ENCODE peak calls at places on chromosome 11, in eight cellular contexts. One of them, this sample, is unnamed.

GRCh38 chr11:134317103-134317502 is 14.7 kb upstream of the GLB1L2 start:
- DNase-seq in NB4: no peak
- DNase-seq in H1: no peak
- DNase-seq in SK-N-SH: no peak
- DNase-seq in A549: no peak
- DNase-seq in WTC11: no peak
- DNase-seq in endothelial cell of umbilical vein: no peak
- DNase-seq in HepG2: no peak
- DNase-seq in this sample: no peak

GRCh38 chr11:105611837-105612480 is 2.1 kb downstream of the GRIA4 start:
- DNase-seq in NB4: no peak
- DNase-seq in H1: no peak
- DNase-seq in SK-N-SH: peak; percentile 19
- DNase-seq in A549: no peak
- DNase-seq in WTC11: no peak
- DNase-seq in endothelial cell of umbilical vein: no peak
- DNase-seq in HepG2: no peak
- DNase-seq in this sample: no peak

GRCh38 chr11:131537196-131537595 is 166.8 kb downstream of the NTM start:
- DNase-seq in NB4: no peak
- DNase-seq in H1: no peak
- DNase-seq in SK-N-SH: no peak
- DNase-seq in A549: no peak
- DNase-seq in WTC11: no peak
- DNase-seq in endothelial cell of umbilical vein: no peak
- DNase-seq in HepG2: no peak
- DNase-seq in this sample: no peak

GRCh38 chr11:117597083-117597482 is 199.9 kb downstream of the DSCAML1 start:
- DNase-seq in NB4: peak; percentile 64
- DNase-seq in H1: peak; percentile 85
- DNase-seq in SK-N-SH: no peak
- DNase-seq in A549: peak; percentile 38
- DNase-seq in WTC11: peak; percentile 84
- DNase-seq in endothelial cell of umbilical vein: peak; percentile 38
- DNase-seq in HepG2: peak; percentile 21
- DNase-seq in this sample: peak; percentile 12

GRCh38 chr11:4748435-4748834 is 21.3 kb downstream of the OR51F1 start:
- DNase-seq in NB4: no peak
- DNase-seq in H1: no peak
- DNase-seq in SK-N-SH: no peak
- DNase-seq in A549: no peak
- DNase-seq in WTC11: no peak
- DNase-seq in endothelial cell of umbilical vein: no peak
- DNase-seq in HepG2: no peak
- DNase-seq in this sample: no peak

GRCh38 chr11:69510471-69511357 is 29.3 kb downstream of the LINC01488 start:
- DNase-seq in NB4: peak; percentile 36
- DNase-seq in H1: no peak
- DNase-seq in SK-N-SH: no peak
- DNase-seq in A549: no peak
- DNase-seq in WTC11: no peak
- DNase-seq in endothelial cell of umbilical vein: no peak
- DNase-seq in HepG2: no peak
- DNase-seq in this sample: no peak

GRCh38 chr11:12681462-12681861 is 7.2 kb downstream of the TEAD1 start:
- DNase-seq in NB4: no peak
- DNase-seq in H1: no peak
- DNase-seq in SK-N-SH: no peak
- DNase-seq in A549: no peak
- DNase-seq in WTC11: no peak
- DNase-seq in endothelial cell of umbilical vein: no peak
- DNase-seq in HepG2: no peak
- DNase-seq in this sample: no peak

GRCh38 chr11:14380947-14381555 is 22.1 kb upstream of the RRAS2 start:
- DNase-seq in NB4: no peak
- DNase-seq in H1: peak; percentile 81
- DNase-seq in SK-N-SH: peak; percentile 92
- DNase-seq in A549: peak; percentile 58
- DNase-seq in WTC11: peak; percentile 69
- DNase-seq in endothelial cell of umbilical vein: peak; percentile 73
- DNase-seq in HepG2: peak; percentile 22
- DNase-seq in this sample: no peak

GRCh38 chr11:75524576-75525432 is 937 bp downstream of the GDPD5 start:
- DNase-seq in NB4: peak; percentile 47
- DNase-seq in H1: peak; percentile 72
- DNase-seq in SK-N-SH: peak; percentile 66
- DNase-seq in A549: no peak
- DNase-seq in WTC11: peak; percentile 59
- DNase-seq in endothelial cell of umbilical vein: peak; percentile 23
- DNase-seq in HepG2: no peak
- DNase-seq in this sample: no peak

GRCh38 chr11:87036756-87037449 is 831 bp upstream of the TMEM135 start:
- DNase-seq in NB4: peak; percentile 24
- DNase-seq in H1: no peak
- DNase-seq in SK-N-SH: no peak
- DNase-seq in A549: peak; percentile 32
- DNase-seq in WTC11: peak; percentile 13
- DNase-seq in endothelial cell of umbilical vein: no peak
- DNase-seq in HepG2: peak; percentile 76
- DNase-seq in this sample: no peak

GRCh38 chr11:106959386-106959785 is 58.9 kb downstream of the GUCY1A2 start:
- DNase-seq in NB4: no peak
- DNase-seq in H1: no peak
- DNase-seq in SK-N-SH: no peak
- DNase-seq in A549: no peak
- DNase-seq in WTC11: no peak
- DNase-seq in endothelial cell of umbilical vein: no peak
- DNase-seq in HepG2: no peak
- DNase-seq in this sample: no peak

GRCh38 chr11:10032991-10033390 is 261.0 kb downstream of the SBF2 start:
- DNase-seq in NB4: no peak
- DNase-seq in H1: no peak
- DNase-seq in SK-N-SH: no peak
- DNase-seq in A549: no peak
- DNase-seq in WTC11: no peak
- DNase-seq in endothelial cell of umbilical vein: no peak
- DNase-seq in HepG2: no peak
- DNase-seq in this sample: no peak

GRCh38 chr11:121894581-121894980 is 221.4 kb downstream of the BLID start:
- DNase-seq in NB4: no peak
- DNase-seq in H1: no peak
- DNase-seq in SK-N-SH: no peak
- DNase-seq in A549: no peak
- DNase-seq in WTC11: no peak
- DNase-seq in endothelial cell of umbilical vein: no peak
- DNase-seq in HepG2: no peak
- DNase-seq in this sample: no peak

DNA sequence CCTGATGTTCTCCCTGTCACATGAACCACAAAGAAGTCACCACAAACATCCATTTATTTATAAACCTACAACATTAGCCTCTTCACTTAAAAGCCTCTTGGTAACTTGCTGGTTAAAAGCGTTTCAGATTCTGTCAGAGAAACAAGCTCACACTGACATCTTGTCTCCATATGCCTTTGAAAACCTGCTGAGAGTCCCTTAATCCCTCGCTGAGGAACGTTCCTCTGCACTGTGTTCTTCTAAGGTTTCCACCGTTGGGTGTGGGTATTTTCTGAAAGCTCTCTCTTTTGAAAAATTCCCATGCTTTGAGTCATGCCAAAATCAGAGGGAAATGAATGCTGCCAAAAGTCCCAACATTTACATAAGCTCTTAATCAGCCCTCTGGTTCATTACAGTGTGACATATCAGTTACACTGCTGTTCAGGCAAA is 149.8 kb downstream of the CCDC34 start:
- DNase-seq in NB4: no peak
- DNase-seq in H1: peak; percentile 24
- DNase-seq in SK-N-SH: no peak
- DNase-seq in A549: no peak
- DNase-seq in WTC11: no peak
- DNase-seq in endothelial cell of umbilical vein: peak; percentile 48
- DNase-seq in HepG2: no peak
- DNase-seq in this sample: no peak
- TF ChIP-seq MAX in NB4: no peak
- TF ChIP-seq MAX in H1: no peak
- TF ChIP-seq MAX in SK-N-SH: peak; percentile 70
- TF ChIP-seq MAX in A549: no peak
- TF ChIP-seq MAX in WTC11: no peak
- TF ChIP-seq MAX in endothelial cell of umbilical vein: no peak
- TF ChIP-seq MAX in HepG2: no peak
- TF ChIP-seq MAX in this sample: no peak

GRCh38 chr11:1224491-1225385 is 1.9 kb downstream of the MUC5B start:
- DNase-seq in NB4: no peak
- DNase-seq in H1: peak; percentile 54
- DNase-seq in SK-N-SH: peak; percentile 28
- DNase-seq in A549: peak; percentile 53
- DNase-seq in WTC11: peak; percentile 58
- DNase-seq in endothelial cell of umbilical vein: no peak
- DNase-seq in HepG2: no peak
- DNase-seq in this sample: no peak

GRCh38 chr11:1224109-1224485 is 1.2 kb downstream of the MUC5B start:
- DNase-seq in NB4: no peak
- DNase-seq in H1: no peak
- DNase-seq in SK-N-SH: peak; percentile 41
- DNase-seq in A549: peak; percentile 27
- DNase-seq in WTC11: no peak
- DNase-seq in endothelial cell of umbilical vein: no peak
- DNase-seq in HepG2: no peak
- DNase-seq in this sample: no peak

GRCh38 chr11:1222491-1223345 is at the start of gene MUC5B:
- DNase-seq in NB4: no peak
- DNase-seq in H1: peak; percentile 43
- DNase-seq in SK-N-SH: peak; percentile 47
- DNase-seq in A549: peak; percentile 83
- DNase-seq in WTC11: peak; percentile 8
- DNase-seq in endothelial cell of umbilical vein: no peak
- DNase-seq in HepG2: no peak
- DNase-seq in this sample: no peak

GRCh38 chr11:1221848-1222311 is 986 bp upstream of the MUC5B start:
- DNase-seq in NB4: no peak
- DNase-seq in H1: peak; percentile 39
- DNase-seq in SK-N-SH: peak; percentile 27
- DNase-seq in A549: no peak
- DNase-seq in WTC11: peak; percentile 9
- DNase-seq in endothelial cell of umbilical vein: no peak
- DNase-seq in HepG2: no peak
- DNase-seq in this sample: no peak

DNA sequence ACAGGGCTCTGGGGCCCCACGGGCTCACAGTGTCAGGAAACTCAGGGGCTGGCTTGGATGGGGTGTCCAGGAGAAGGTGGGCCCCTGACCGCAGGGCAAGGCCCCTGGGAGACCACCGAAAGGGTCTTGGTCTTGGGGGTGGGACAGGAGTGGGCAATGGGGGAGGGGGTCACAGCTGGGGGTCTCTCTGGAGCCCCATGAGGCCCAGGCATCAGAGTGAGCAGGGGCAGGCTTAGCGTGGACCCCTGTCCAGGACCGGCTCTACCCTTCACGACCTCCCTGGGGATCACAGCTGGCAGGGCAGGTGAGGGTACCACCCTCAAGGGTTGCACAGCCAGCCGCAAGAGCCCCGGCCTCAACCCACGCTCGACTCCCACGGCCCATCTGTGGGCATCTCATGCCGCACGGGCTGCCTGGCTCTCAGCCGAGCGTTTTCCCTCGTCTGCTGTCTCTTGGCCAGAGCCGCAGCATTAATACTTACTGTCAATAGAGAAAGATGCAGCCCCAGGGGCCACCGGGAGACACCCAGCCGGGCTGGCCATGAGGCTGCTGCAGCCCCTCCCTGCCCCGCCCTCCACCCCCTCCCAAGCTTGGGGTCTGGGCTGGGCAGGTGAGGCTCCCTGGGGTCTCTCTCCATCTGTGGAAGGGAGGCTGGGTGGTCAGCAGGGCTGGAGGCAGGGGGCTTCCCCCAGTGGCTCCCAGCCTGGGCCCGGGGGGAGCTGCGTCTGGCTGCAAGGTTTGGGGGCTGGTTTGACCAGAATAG is 661 bp downstream of the MUC5B start:
- DNase-seq in NB4: no peak
- DNase-seq in H1: peak; percentile 45
- DNase-seq in SK-N-SH: peak; percentile 26
- DNase-seq in A549: peak; percentile 29
- DNase-seq in WTC11: peak; percentile 10
- DNase-seq in endothelial cell of umbilical vein: no peak
- DNase-seq in HepG2: no peak
- DNase-seq in this sample: no peak
- TF ChIP-seq MAX in NB4: no peak
- TF ChIP-seq MAX in H1: no peak
- TF ChIP-seq MAX in SK-N-SH: no peak
- TF ChIP-seq MAX in A549: no peak
- TF ChIP-seq MAX in WTC11: no peak
- TF ChIP-seq MAX in endothelial cell of umbilical vein: no peak
- TF ChIP-seq MAX in HepG2: no peak
- TF ChIP-seq MAX in this sample: no peak

GRCh38 chr11:78562398-78562797 is 12.3 kb downstream of the NARS2 start:
- DNase-seq in NB4: no peak
- DNase-seq in H1: no peak
- DNase-seq in SK-N-SH: no peak
- DNase-seq in A549: no peak
- DNase-seq in WTC11: no peak
- DNase-seq in endothelial cell of umbilical vein: peak; percentile 64
- DNase-seq in HepG2: no peak
- DNase-seq in this sample: no peak
- TF ChIP-seq MAX in NB4: no peak
- TF ChIP-seq MAX in H1: no peak
- TF ChIP-seq MAX in SK-N-SH: no peak
- TF ChIP-seq MAX in A549: no peak
- TF ChIP-seq MAX in WTC11: no peak
- TF ChIP-seq MAX in endothelial cell of umbilical vein: no peak
- TF ChIP-seq MAX in HepG2: no peak
- TF ChIP-seq MAX in this sample: no peak

GRCh38 chr11:93850585-93851018 is at the start of gene VSTM5:
- DNase-seq in NB4: no peak
- DNase-seq in H1: no peak
- DNase-seq in SK-N-SH: no peak
- DNase-seq in A549: no peak
- DNase-seq in WTC11: no peak
- DNase-seq in endothelial cell of umbilical vein: no peak
- DNase-seq in HepG2: no peak
- DNase-seq in this sample: no peak
- TF ChIP-seq MAX in NB4: no peak
- TF ChIP-seq MAX in H1: no peak
- TF ChIP-seq MAX in SK-N-SH: no peak
- TF ChIP-seq MAX in A549: no peak
- TF ChIP-seq MAX in WTC11: no peak
- TF ChIP-seq MAX in endothelial cell of umbilical vein: no peak
- TF ChIP-seq MAX in HepG2: no peak
- TF ChIP-seq MAX in this sample: no peak